ENCODE peak calls at places on chromosomes 16 and 17, in nine cellular contexts. N is cardiac muscle cell; Y is right lobe of liver; C is neural crest cell; S is GM13976; R is Caco-2; I is CD4-positive, alpha-beta T cell; E is tibial artery; T is AG10803. A is an unnamed sample.

GRCh38 chr17:63842173-63842539 is 329 bp downstream of the SMARCD2 start:
- DNase-seq in Y (peak; percentile 60), T (no peak), I (no peak), C (peak; percentile 37), E (peak; percentile 78), S (no peak), N (no peak), R (no peak), A (no peak)

GRCh38 chr17:19345486-19346350 is 16.8 kb downstream of the B9D1 start:
- DNase-seq in C (no peak), T (no peak), I (no peak), Y (peak; percentile 62), E (peak; percentile 63), S (no peak), N (no peak), R (peak; percentile 28), A (no peak)

GRCh38 chr17:81081217-81081616 is 46.3 kb downstream of the BAIAP2 start:
- DNase-seq in I (no peak), Y (no peak), S (no peak), E (no peak), N (no peak), R (no peak), C (no peak), T (no peak), A (no peak)

GRCh38 chr16:87278191-87279093 is 38.8 kb downstream of the C16orf95 start:
- DNase-seq in Y (peak; percentile 72), N (peak; percentile 86), E (peak; percentile 89), I (no peak), C (peak; percentile 80), T (peak; percentile 80), R (peak; percentile 79), S (peak; percentile 88), A (peak; percentile 85)

GRCh38 chr16:625402-626173 is 5.2 kb upstream of the WFIKKN1 start:
- DNase-seq in S (no peak), R (no peak), N (no peak), C (no peak), Y (no peak), T (no peak), I (no peak), E (no peak), A (no peak)

GRCh38 chr17:78780335-78780734 is 1.7 kb downstream of the CYTH1 start:
- DNase-seq in E (no peak), S (no peak), R (no peak), T (no peak), I (no peak), C (no peak), N (no peak), Y (no peak), A (no peak)

GRCh38 chr17:60524463-60525346 is 1.3 kb downstream of the APPBP2 start:
- DNase-seq in C (no peak), Y (no peak), I (no peak), N (peak; percentile 3), E (no peak), T (no peak), R (no peak), S (no peak), A (no peak)

GRCh38 chr17:13508916-13509315 is 92.8 kb downstream of the HS3ST3A1 start:
- DNase-seq in C (no peak), Y (no peak), S (no peak), E (no peak), R (no peak), I (no peak), T (peak; percentile 39), N (no peak), A (no peak)

GRCh38 chr17:17590141-17590735 is 1.3 kb downstream of the PEMT start:
- DNase-seq in C (no peak), T (no peak), R (no peak), N (peak; percentile 49), S (no peak), Y (no peak), I (no peak), E (no peak), A (no peak)

GRCh38 chr16:10935491-10935890 is 6.8 kb downstream of the DEXI start:
- DNase-seq in R (no peak), Y (no peak), I (no peak), N (no peak), S (no peak), T (no peak), E (no peak), C (no peak), A (no peak)

GRCh38 chr17:54849660-54850059 is 51.0 kb upstream of the TOM1L1 start:
- DNase-seq in T (no peak), S (no peak), N (no peak), R (no peak), E (no peak), I (no peak), C (no peak), Y (no peak), A (no peak)
- TF ChIP-seq CTCF in T (no peak), S (no peak), N (no peak), R (no peak), E (no peak), I (no peak), C (no peak), Y (no peak), A (no peak)

DNA sequence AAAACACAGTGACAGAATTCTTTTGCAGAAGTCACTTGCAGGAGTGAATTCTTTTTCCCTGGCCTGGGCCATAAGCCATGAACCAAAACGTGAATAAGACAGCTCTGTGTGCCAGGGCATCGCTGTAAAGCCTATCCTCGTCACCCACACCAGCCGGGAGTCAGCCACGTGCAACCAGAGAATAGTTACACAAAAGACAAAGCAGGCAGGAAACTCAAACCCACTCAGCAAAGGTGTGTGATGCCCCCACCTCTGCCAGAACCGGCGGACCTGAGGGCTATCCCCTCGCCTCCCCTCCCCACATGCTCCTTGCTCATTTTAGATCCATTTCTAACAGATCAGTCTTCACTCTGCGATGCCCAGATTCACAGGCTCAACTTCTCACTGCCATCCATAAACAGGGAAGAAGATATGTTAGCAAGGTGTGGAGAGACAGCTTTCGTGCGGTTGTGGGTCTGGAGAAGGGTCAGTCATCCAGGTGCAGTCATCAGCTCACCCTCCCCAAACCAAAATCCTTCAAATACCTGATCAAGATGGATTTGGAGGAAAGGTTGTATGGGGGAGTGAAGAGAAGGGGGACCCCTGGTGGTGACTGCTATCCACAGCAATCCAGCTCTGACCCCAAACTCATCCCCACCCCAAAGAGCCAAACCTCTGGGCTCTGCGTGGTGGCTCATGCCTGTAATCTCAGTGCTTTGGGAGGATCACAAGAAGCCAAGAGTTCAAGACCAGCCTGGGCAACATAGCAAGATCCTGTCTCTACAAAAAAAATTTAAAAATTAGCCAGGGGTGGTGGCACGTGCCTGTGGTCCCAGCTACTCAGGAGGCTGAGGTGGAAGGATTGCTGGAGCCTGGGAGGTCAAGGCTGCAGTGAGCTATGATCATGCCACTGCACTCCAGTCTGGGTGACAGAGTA is 219.2 kb downstream of the C16orf78 start:
- DNase-seq in C (peak; percentile 45), E (peak; percentile 51), S (peak; percentile 77), I (peak; percentile 26), N (peak; percentile 44), R (no peak), Y (no peak), T (peak; percentile 4), A (peak; percentile 72)
- TF ChIP-seq CTCF in C (peak; percentile 79), E (peak; percentile 66), S (peak; percentile 68), I (peak; percentile 76), N (peak; percentile 82), R (peak; percentile 89), Y (peak; percentile 76), T (peak; percentile 72), A (peak; percentile 55)

GRCh38 chr17:31094600-31095238 is at the start of gene NF1:
- DNase-seq in S (peak; percentile 100), C (peak; percentile 91), T (peak; percentile 94), I (peak; percentile 77), E (peak; percentile 98), Y (peak; percentile 96), R (peak; percentile 97), N (peak; percentile 98), A (peak; percentile 100)
- TF ChIP-seq CTCF in S (no peak), C (no peak), T (no peak), I (no peak), E (no peak), Y (no peak), R (no peak), N (no peak), A (no peak)

GRCh38 chr16:30535777-30536190 is 1.1 kb upstream of the ZNF747 start:
- DNase-seq in T (peak; percentile 76), N (peak; percentile 75), S (peak; percentile 86), Y (peak; percentile 86), I (peak; percentile 60), R (peak; percentile 86), E (peak; percentile 84), C (peak; percentile 36), A (peak; percentile 83)
- TF ChIP-seq CTCF in T (peak; percentile 76), N (peak; percentile 78), S (peak; percentile 69), Y (peak; percentile 78), I (peak; percentile 57), R (peak; percentile 34), E (peak; percentile 53), C (peak; percentile 58), A (peak; percentile 72)

DNA sequence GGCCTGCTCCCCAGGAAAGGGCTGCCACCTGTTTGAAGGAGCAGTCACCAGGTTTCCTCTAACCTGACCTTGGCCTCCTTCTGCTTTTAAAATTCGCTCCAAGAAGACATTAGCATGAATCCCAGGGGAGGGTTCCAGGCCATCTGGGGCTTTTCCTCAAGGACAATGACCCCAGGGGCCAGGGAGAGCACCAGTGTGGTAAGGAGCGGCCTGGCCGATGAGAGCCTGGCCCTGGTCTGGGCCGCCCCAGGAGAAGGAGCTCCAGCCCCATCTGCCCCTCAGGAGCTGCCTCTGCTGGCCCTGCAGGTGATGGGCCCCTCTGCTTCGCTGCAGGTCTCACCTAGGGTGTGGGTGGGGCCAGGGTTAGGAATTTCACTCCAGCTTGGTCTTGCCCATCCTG is 209.2 kb upstream of the TNRC6C start:
- DNase-seq in N (no peak), I (no peak), Y (no peak), T (no peak), E (peak; percentile 45), R (peak; percentile 33), S (no peak), C (no peak), A (no peak)
- TF ChIP-seq CTCF in N (no peak), I (no peak), Y (no peak), T (no peak), E (no peak), R (no peak), S (no peak), C (no peak), A (no peak)

DNA sequence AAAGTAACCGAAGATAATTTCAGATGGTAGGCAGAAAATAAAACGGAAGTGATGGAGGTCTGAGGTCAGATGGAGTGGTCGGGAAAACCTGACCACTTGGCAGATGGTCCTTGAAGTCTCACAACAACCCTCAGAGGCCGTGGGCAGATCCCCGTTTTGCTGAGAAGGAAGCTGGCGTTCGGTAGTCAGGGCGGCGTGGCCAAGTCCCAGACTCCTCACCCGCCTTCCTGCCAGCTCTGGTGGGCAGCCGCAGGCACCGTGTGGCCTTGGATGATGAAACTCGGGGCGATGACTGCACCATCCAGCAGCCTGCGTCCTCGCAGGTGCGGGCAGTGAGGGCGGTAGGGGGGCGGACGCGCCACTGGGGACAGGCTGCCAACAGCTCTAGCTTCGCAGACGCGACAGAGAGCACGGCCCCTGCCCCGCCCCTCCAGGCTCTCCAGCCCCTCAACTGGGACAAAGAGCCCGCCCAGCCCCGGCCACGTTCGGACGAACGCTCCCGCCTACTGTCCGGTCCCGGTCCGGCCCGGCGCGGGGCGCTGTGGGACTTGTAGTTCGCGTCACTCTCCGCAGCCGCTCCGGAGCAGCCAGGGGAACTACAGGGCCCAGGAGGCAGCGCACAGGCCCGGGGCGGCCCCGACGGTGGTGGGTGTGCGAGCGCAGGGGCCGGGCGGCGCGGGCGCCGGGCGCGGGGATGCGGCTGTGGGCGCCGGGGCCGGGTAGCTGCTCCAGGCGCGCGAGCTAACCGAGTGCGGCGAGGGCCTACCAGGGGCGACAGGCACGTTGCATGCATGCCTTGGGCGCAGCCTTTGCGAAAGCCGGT is at the start of gene GPT2:
- DNase-seq in R (peak; percentile 97), C (peak; percentile 96), T (peak; percentile 95), I (peak; percentile 58), S (peak; percentile 93), N (peak; percentile 99), E (peak; percentile 98), Y (peak; percentile 100), A (peak; percentile 92)
- TF ChIP-seq CTCF in R (no peak), C (peak; percentile 12), T (peak; percentile 0), I (no peak), S (peak; percentile 4), N (no peak), E (peak; percentile 11), Y (peak; percentile 30), A (no peak)